ENCODE peak calls at places on chromosome 5, in ten cellular contexts. One of them, this sample, is unnamed.

GRCh38 chr5:67050125-67050524 is 146.5 kb downstream of the CD180 start:
- DNase-seq in stimulated activated naive B cell treated with anti-CD40 and anti-IgM and Interleukin-4, amounts not matched to agents 10 μg/mL and 1 μg/mL and 100 μg/mL, for 72 hours: no peak
- DNase-seq in RPMI8226: peak; percentile 94
- DNase-seq in retina: no peak
- DNase-seq in AG09309: no peak
- DNase-seq in naive thymus-derived CD8-positive, alpha-beta T cell: no peak
- DNase-seq in fibroblast of lung: no peak
- DNase-seq in AG04450: no peak
- DNase-seq in nucleus accumbens: no peak
- DNase-seq in NCI-H2107: peak; percentile 23
- DNase-seq in this sample: no peak

GRCh38 chr5:33409435-33410146 is 31.2 kb upstream of the TARS1 start:
- DNase-seq in stimulated activated naive B cell treated with anti-CD40 and anti-IgM and Interleukin-4, amounts not matched to agents 10 μg/mL and 1 μg/mL and 100 μg/mL, for 72 hours: no peak
- DNase-seq in RPMI8226: no peak
- DNase-seq in retina: no peak
- DNase-seq in AG09309: no peak
- DNase-seq in naive thymus-derived CD8-positive, alpha-beta T cell: no peak
- DNase-seq in fibroblast of lung: no peak
- DNase-seq in AG04450: peak; percentile 69
- DNase-seq in nucleus accumbens: no peak
- DNase-seq in NCI-H2107: no peak
- DNase-seq in this sample: no peak

GRCh38 chr5:173792781-173793547 is 95.2 kb upstream of the CPEB4 start:
- DNase-seq in stimulated activated naive B cell treated with anti-CD40 and anti-IgM and Interleukin-4, amounts not matched to agents 10 μg/mL and 1 μg/mL and 100 μg/mL, for 72 hours: no peak
- DNase-seq in RPMI8226: no peak
- DNase-seq in retina: no peak
- DNase-seq in AG09309: no peak
- DNase-seq in naive thymus-derived CD8-positive, alpha-beta T cell: no peak
- DNase-seq in fibroblast of lung: no peak
- DNase-seq in AG04450: no peak
- DNase-seq in nucleus accumbens: no peak
- DNase-seq in NCI-H2107: no peak
- DNase-seq in this sample: no peak

GRCh38 chr5:140175367-140176027 is 509 bp downstream of the CYSTM1 start:
- DNase-seq in stimulated activated naive B cell treated with anti-CD40 and anti-IgM and Interleukin-4, amounts not matched to agents 10 μg/mL and 1 μg/mL and 100 μg/mL, for 72 hours: peak; percentile 63
- DNase-seq in RPMI8226: peak; percentile 78
- DNase-seq in retina: peak; percentile 92
- DNase-seq in AG09309: no peak
- DNase-seq in naive thymus-derived CD8-positive, alpha-beta T cell: peak; percentile 69
- DNase-seq in fibroblast of lung: peak; percentile 64
- DNase-seq in AG04450: no peak
- DNase-seq in nucleus accumbens: no peak
- DNase-seq in NCI-H2107: no peak
- DNase-seq in this sample: peak; percentile 84

GRCh38 chr5:133117166-133117929 is 65.5 kb downstream of the HSPA4 start:
- DNase-seq in stimulated activated naive B cell treated with anti-CD40 and anti-IgM and Interleukin-4, amounts not matched to agents 10 μg/mL and 1 μg/mL and 100 μg/mL, for 72 hours: no peak
- DNase-seq in RPMI8226: no peak
- DNase-seq in retina: no peak
- DNase-seq in AG09309: no peak
- DNase-seq in naive thymus-derived CD8-positive, alpha-beta T cell: no peak
- DNase-seq in fibroblast of lung: no peak
- DNase-seq in AG04450: no peak
- DNase-seq in nucleus accumbens: no peak
- DNase-seq in NCI-H2107: no peak
- DNase-seq in this sample: no peak

GRCh38 chr5:81842795-81843377 is 92.0 kb upstream of the SSBP2 start:
- DNase-seq in stimulated activated naive B cell treated with anti-CD40 and anti-IgM and Interleukin-4, amounts not matched to agents 10 μg/mL and 1 μg/mL and 100 μg/mL, for 72 hours: no peak
- DNase-seq in RPMI8226: no peak
- DNase-seq in retina: no peak
- DNase-seq in AG09309: no peak
- DNase-seq in naive thymus-derived CD8-positive, alpha-beta T cell: no peak
- DNase-seq in fibroblast of lung: no peak
- DNase-seq in AG04450: no peak
- DNase-seq in nucleus accumbens: no peak
- DNase-seq in NCI-H2107: no peak
- DNase-seq in this sample: no peak

GRCh38 chr5:167485395-167485794 is 806.0 kb upstream of the WWC1 start:
- DNase-seq in stimulated activated naive B cell treated with anti-CD40 and anti-IgM and Interleukin-4, amounts not matched to agents 10 μg/mL and 1 μg/mL and 100 μg/mL, for 72 hours: no peak
- DNase-seq in RPMI8226: no peak
- DNase-seq in retina: no peak
- DNase-seq in AG09309: no peak
- DNase-seq in naive thymus-derived CD8-positive, alpha-beta T cell: no peak
- DNase-seq in fibroblast of lung: peak; percentile 52
- DNase-seq in AG04450: no peak
- DNase-seq in nucleus accumbens: no peak
- DNase-seq in NCI-H2107: no peak
- DNase-seq in this sample: no peak

GRCh38 chr5:143812085-143812705 is at the start of gene HMHB1:
- DNase-seq in stimulated activated naive B cell treated with anti-CD40 and anti-IgM and Interleukin-4, amounts not matched to agents 10 μg/mL and 1 μg/mL and 100 μg/mL, for 72 hours: no peak
- DNase-seq in RPMI8226: peak; percentile 44
- DNase-seq in retina: no peak
- DNase-seq in AG09309: no peak
- DNase-seq in naive thymus-derived CD8-positive, alpha-beta T cell: no peak
- DNase-seq in fibroblast of lung: no peak
- DNase-seq in AG04450: no peak
- DNase-seq in nucleus accumbens: no peak
- DNase-seq in NCI-H2107: no peak
- DNase-seq in this sample: no peak

GRCh38 chr5:98929982-98930355 is 1.2 kb upstream of the CHD1 start:
- DNase-seq in stimulated activated naive B cell treated with anti-CD40 and anti-IgM and Interleukin-4, amounts not matched to agents 10 μg/mL and 1 μg/mL and 100 μg/mL, for 72 hours: no peak
- DNase-seq in RPMI8226: no peak
- DNase-seq in retina: no peak
- DNase-seq in AG09309: no peak
- DNase-seq in naive thymus-derived CD8-positive, alpha-beta T cell: no peak
- DNase-seq in fibroblast of lung: no peak
- DNase-seq in AG04450: no peak
- DNase-seq in nucleus accumbens: no peak
- DNase-seq in NCI-H2107: no peak
- DNase-seq in this sample: no peak

GRCh38 chr5:67809589-67809988 is 406.0 kb upstream of the PIK3R1 start:
- DNase-seq in stimulated activated naive B cell treated with anti-CD40 and anti-IgM and Interleukin-4, amounts not matched to agents 10 μg/mL and 1 μg/mL and 100 μg/mL, for 72 hours: no peak
- DNase-seq in RPMI8226: peak; percentile 41
- DNase-seq in retina: no peak
- DNase-seq in AG09309: no peak
- DNase-seq in naive thymus-derived CD8-positive, alpha-beta T cell: no peak
- DNase-seq in fibroblast of lung: peak; percentile 46
- DNase-seq in AG04450: no peak
- DNase-seq in nucleus accumbens: no peak
- DNase-seq in NCI-H2107: peak; percentile 54
- DNase-seq in this sample: no peak

GRCh38 chr5:622359-622758 is 10.2 kb downstream of the CEP72 start:
- DNase-seq in stimulated activated naive B cell treated with anti-CD40 and anti-IgM and Interleukin-4, amounts not matched to agents 10 μg/mL and 1 μg/mL and 100 μg/mL, for 72 hours: no peak
- DNase-seq in RPMI8226: no peak
- DNase-seq in retina: no peak
- DNase-seq in AG09309: no peak
- DNase-seq in naive thymus-derived CD8-positive, alpha-beta T cell: no peak
- DNase-seq in fibroblast of lung: no peak
- DNase-seq in AG04450: no peak
- DNase-seq in nucleus accumbens: no peak
- DNase-seq in NCI-H2107: no peak
- DNase-seq in this sample: no peak

GRCh38 chr5:179733764-179734126 is 1.1 kb downstream of the MAML1 start:
- DNase-seq in stimulated activated naive B cell treated with anti-CD40 and anti-IgM and Interleukin-4, amounts not matched to agents 10 μg/mL and 1 μg/mL and 100 μg/mL, for 72 hours: no peak
- DNase-seq in RPMI8226: no peak
- DNase-seq in retina: no peak
- DNase-seq in AG09309: no peak
- DNase-seq in naive thymus-derived CD8-positive, alpha-beta T cell: no peak
- DNase-seq in fibroblast of lung: no peak
- DNase-seq in AG04450: no peak
- DNase-seq in nucleus accumbens: no peak
- DNase-seq in NCI-H2107: no peak
- DNase-seq in this sample: no peak

GRCh38 chr5:150758210-150758533 is 645 bp downstream of the DCTN4 start:
- DNase-seq in stimulated activated naive B cell treated with anti-CD40 and anti-IgM and Interleukin-4, amounts not matched to agents 10 μg/mL and 1 μg/mL and 100 μg/mL, for 72 hours: no peak
- DNase-seq in RPMI8226: no peak
- DNase-seq in retina: no peak
- DNase-seq in AG09309: no peak
- DNase-seq in naive thymus-derived CD8-positive, alpha-beta T cell: no peak
- DNase-seq in fibroblast of lung: no peak
- DNase-seq in AG04450: no peak
- DNase-seq in nucleus accumbens: no peak
- DNase-seq in NCI-H2107: no peak
- DNase-seq in this sample: no peak

GRCh38 chr5:167166696-167167095 is 1124.7 kb upstream of the WWC1 start:
- DNase-seq in stimulated activated naive B cell treated with anti-CD40 and anti-IgM and Interleukin-4, amounts not matched to agents 10 μg/mL and 1 μg/mL and 100 μg/mL, for 72 hours: no peak
- DNase-seq in RPMI8226: no peak
- DNase-seq in retina: no peak
- DNase-seq in AG09309: no peak
- DNase-seq in naive thymus-derived CD8-positive, alpha-beta T cell: no peak
- DNase-seq in fibroblast of lung: no peak
- DNase-seq in AG04450: no peak
- DNase-seq in nucleus accumbens: no peak
- DNase-seq in NCI-H2107: no peak
- DNase-seq in this sample: no peak

GRCh38 chr5:51381801-51382507 is 1.3 kb upstream of the ISL1 start:
- DNase-seq in stimulated activated naive B cell treated with anti-CD40 and anti-IgM and Interleukin-4, amounts not matched to agents 10 μg/mL and 1 μg/mL and 100 μg/mL, for 72 hours: no peak
- DNase-seq in RPMI8226: no peak
- DNase-seq in retina: peak; percentile 50
- DNase-seq in AG09309: no peak
- DNase-seq in naive thymus-derived CD8-positive, alpha-beta T cell: no peak
- DNase-seq in fibroblast of lung: no peak
- DNase-seq in AG04450: no peak
- DNase-seq in nucleus accumbens: no peak
- DNase-seq in NCI-H2107: no peak
- DNase-seq in this sample: no peak

GRCh38 chr5:88690619-88691560 is 192.1 kb downstream of the MEF2C start:
- DNase-seq in stimulated activated naive B cell treated with anti-CD40 and anti-IgM and Interleukin-4, amounts not matched to agents 10 μg/mL and 1 μg/mL and 100 μg/mL, for 72 hours: peak; percentile 53
- DNase-seq in RPMI8226: peak; percentile 83
- DNase-seq in retina: peak; percentile 94
- DNase-seq in AG09309: peak; percentile 7
- DNase-seq in naive thymus-derived CD8-positive, alpha-beta T cell: peak; percentile 69
- DNase-seq in fibroblast of lung: peak; percentile 64
- DNase-seq in AG04450: peak; percentile 18
- DNase-seq in nucleus accumbens: peak; percentile 72
- DNase-seq in NCI-H2107: no peak
- DNase-seq in this sample: peak; percentile 85

GRCh38 chr5:171268700-171269413 is 40.2 kb upstream of the TLX3 start:
- DNase-seq in stimulated activated naive B cell treated with anti-CD40 and anti-IgM and Interleukin-4, amounts not matched to agents 10 μg/mL and 1 μg/mL and 100 μg/mL, for 72 hours: no peak
- DNase-seq in RPMI8226: no peak
- DNase-seq in retina: no peak
- DNase-seq in AG09309: no peak
- DNase-seq in naive thymus-derived CD8-positive, alpha-beta T cell: no peak
- DNase-seq in fibroblast of lung: no peak
- DNase-seq in AG04450: no peak
- DNase-seq in nucleus accumbens: no peak
- DNase-seq in NCI-H2107: no peak
- DNase-seq in this sample: no peak

GRCh38 chr5:81334304-81335061 is 33.1 kb downstream of the ZCCHC9 start:
- DNase-seq in stimulated activated naive B cell treated with anti-CD40 and anti-IgM and Interleukin-4, amounts not matched to agents 10 μg/mL and 1 μg/mL and 100 μg/mL, for 72 hours: no peak
- DNase-seq in RPMI8226: no peak
- DNase-seq in retina: no peak
- DNase-seq in AG09309: no peak
- DNase-seq in naive thymus-derived CD8-positive, alpha-beta T cell: no peak
- DNase-seq in fibroblast of lung: no peak
- DNase-seq in AG04450: no peak
- DNase-seq in nucleus accumbens: no peak
- DNase-seq in NCI-H2107: no peak
- DNase-seq in this sample: no peak

GRCh38 chr5:65173130-65173525 is 308.6 kb downstream of the ADAMTS6 start:
- DNase-seq in stimulated activated naive B cell treated with anti-CD40 and anti-IgM and Interleukin-4, amounts not matched to agents 10 μg/mL and 1 μg/mL and 100 μg/mL, for 72 hours: no peak
- DNase-seq in RPMI8226: no peak
- DNase-seq in retina: no peak
- DNase-seq in AG09309: no peak
- DNase-seq in naive thymus-derived CD8-positive, alpha-beta T cell: no peak
- DNase-seq in fibroblast of lung: peak; percentile 81
- DNase-seq in AG04450: no peak
- DNase-seq in nucleus accumbens: no peak
- DNase-seq in NCI-H2107: no peak
- DNase-seq in this sample: no peak

GRCh38 chr5:102139029-102139428 is 157.1 kb downstream of the SLCO4C1 start:
- DNase-seq in stimulated activated naive B cell treated with anti-CD40 and anti-IgM and Interleukin-4, amounts not matched to agents 10 μg/mL and 1 μg/mL and 100 μg/mL, for 72 hours: no peak
- DNase-seq in RPMI8226: no peak
- DNase-seq in retina: no peak
- DNase-seq in AG09309: no peak
- DNase-seq in naive thymus-derived CD8-positive, alpha-beta T cell: no peak
- DNase-seq in fibroblast of lung: no peak
- DNase-seq in AG04450: no peak
- DNase-seq in nucleus accumbens: no peak
- DNase-seq in NCI-H2107: no peak
- DNase-seq in this sample: no peak

GRCh38 chr5:145975361-145976066 is 39.1 kb downstream of the SH3RF2 start:
- DNase-seq in stimulated activated naive B cell treated with anti-CD40 and anti-IgM and Interleukin-4, amounts not matched to agents 10 μg/mL and 1 μg/mL and 100 μg/mL, for 72 hours: no peak
- DNase-seq in RPMI8226: peak; percentile 37
- DNase-seq in retina: no peak
- DNase-seq in AG09309: peak; percentile 25
- DNase-seq in naive thymus-derived CD8-positive, alpha-beta T cell: no peak
- DNase-seq in fibroblast of lung: peak; percentile 97
- DNase-seq in AG04450: peak; percentile 49
- DNase-seq in nucleus accumbens: no peak
- DNase-seq in NCI-H2107: no peak
- DNase-seq in this sample: no peak

GRCh38 chr5:139816566-139816965 is 21.0 kb downstream of the PSD2 start:
- DNase-seq in stimulated activated naive B cell treated with anti-CD40 and anti-IgM and Interleukin-4, amounts not matched to agents 10 μg/mL and 1 μg/mL and 100 μg/mL, for 72 hours: no peak
- DNase-seq in RPMI8226: no peak
- DNase-seq in retina: no peak
- DNase-seq in AG09309: no peak
- DNase-seq in naive thymus-derived CD8-positive, alpha-beta T cell: no peak
- DNase-seq in fibroblast of lung: no peak
- DNase-seq in AG04450: no peak
- DNase-seq in nucleus accumbens: no peak
- DNase-seq in NCI-H2107: no peak
- DNase-seq in this sample: no peak

GRCh38 chr5:150317048-150318003 is 14.6 kb upstream of the ARSI start:
- DNase-seq in stimulated activated naive B cell treated with anti-CD40 and anti-IgM and Interleukin-4, amounts not matched to agents 10 μg/mL and 1 μg/mL and 100 μg/mL, for 72 hours: no peak
- DNase-seq in RPMI8226: no peak
- DNase-seq in retina: no peak
- DNase-seq in AG09309: peak; percentile 52
- DNase-seq in naive thymus-derived CD8-positive, alpha-beta T cell: no peak
- DNase-seq in fibroblast of lung: peak; percentile 97
- DNase-seq in AG04450: peak; percentile 70
- DNase-seq in nucleus accumbens: no peak
- DNase-seq in NCI-H2107: no peak
- DNase-seq in this sample: peak; percentile 88

GRCh38 chr5:120464627-120465280 is 654 bp downstream of the PRR16 start:
- DNase-seq in stimulated activated naive B cell treated with anti-CD40 and anti-IgM and Interleukin-4, amounts not matched to agents 10 μg/mL and 1 μg/mL and 100 μg/mL, for 72 hours: no peak
- DNase-seq in RPMI8226: peak; percentile 21
- DNase-seq in retina: peak; percentile 86
- DNase-seq in AG09309: peak; percentile 42
- DNase-seq in naive thymus-derived CD8-positive, alpha-beta T cell: no peak
- DNase-seq in fibroblast of lung: peak; percentile 65
- DNase-seq in AG04450: no peak
- DNase-seq in nucleus accumbens: no peak
- DNase-seq in NCI-H2107: no peak
- DNase-seq in this sample: peak; percentile 70

GRCh38 chr5:99706160-99706559 is 777.4 kb upstream of the CHD1 start:
- DNase-seq in stimulated activated naive B cell treated with anti-CD40 and anti-IgM and Interleukin-4, amounts not matched to agents 10 μg/mL and 1 μg/mL and 100 μg/mL, for 72 hours: no peak
- DNase-seq in RPMI8226: no peak
- DNase-seq in retina: no peak
- DNase-seq in AG09309: no peak
- DNase-seq in naive thymus-derived CD8-positive, alpha-beta T cell: no peak
- DNase-seq in fibroblast of lung: no peak
- DNase-seq in AG04450: no peak
- DNase-seq in nucleus accumbens: no peak
- DNase-seq in NCI-H2107: no peak
- DNase-seq in this sample: no peak

GRCh38 chr5:125267636-125268248 is 521.3 kb upstream of the ZNF608 start:
- DNase-seq in stimulated activated naive B cell treated with anti-CD40 and anti-IgM and Interleukin-4, amounts not matched to agents 10 μg/mL and 1 μg/mL and 100 μg/mL, for 72 hours: no peak
- DNase-seq in RPMI8226: no peak
- DNase-seq in retina: peak; percentile 39
- DNase-seq in AG09309: no peak
- DNase-seq in naive thymus-derived CD8-positive, alpha-beta T cell: no peak
- DNase-seq in fibroblast of lung: peak; percentile 11
- DNase-seq in AG04450: no peak
- DNase-seq in nucleus accumbens: no peak
- DNase-seq in NCI-H2107: no peak
- DNase-seq in this sample: no peak

GRCh38 chr5:53819482-53819881 is 259.0 kb downstream of the NDUFS4 start:
- DNase-seq in stimulated activated naive B cell treated with anti-CD40 and anti-IgM and Interleukin-4, amounts not matched to agents 10 μg/mL and 1 μg/mL and 100 μg/mL, for 72 hours: no peak
- DNase-seq in RPMI8226: no peak
- DNase-seq in retina: no peak
- DNase-seq in AG09309: no peak
- DNase-seq in naive thymus-derived CD8-positive, alpha-beta T cell: no peak
- DNase-seq in fibroblast of lung: no peak
- DNase-seq in AG04450: no peak
- DNase-seq in nucleus accumbens: no peak
- DNase-seq in NCI-H2107: no peak
- DNase-seq in this sample: no peak

GRCh38 chr5:137612576-137612975 is 113.5 kb upstream of the SPOCK1 start:
- DNase-seq in stimulated activated naive B cell treated with anti-CD40 and anti-IgM and Interleukin-4, amounts not matched to agents 10 μg/mL and 1 μg/mL and 100 μg/mL, for 72 hours: no peak
- DNase-seq in RPMI8226: no peak
- DNase-seq in retina: no peak
- DNase-seq in AG09309: no peak
- DNase-seq in naive thymus-derived CD8-positive, alpha-beta T cell: no peak
- DNase-seq in fibroblast of lung: no peak
- DNase-seq in AG04450: no peak
- DNase-seq in nucleus accumbens: no peak
- DNase-seq in NCI-H2107: no peak
- DNase-seq in this sample: no peak